ENCODE peak calls at places on chromosomes 4 and X, in ten cellular contexts. V is Jurkat, Clone E6-1; U is EL; A is tibial nerve; O is fibroblast of lung; Q is NCI-H2081; J is ELR; W is glutamatergic neuron; L is GM20000; Y is stimulated activated CD4-positive, alpha-beta T cell treated with anti-CD3 and anti-CD28 coated beads, Interleukin-15, amount 100 ng/mL, for 24 hours. G is an unnamed sample.

GRCh38 chrX:48782795-48783194 is 3.6 kb upstream of the GATA1 start:
- DNase-seq in V (no peak), L (no peak), Y (no peak), W (no peak), Q (no peak), U (no peak), O (no peak), J (no peak), A (no peak), G (no peak)

GRCh38 chrX:13386092-13386491 is 66.2 kb upstream of the ATXN3L start:
- DNase-seq in A (no peak), O (no peak), V (no peak), J (no peak), L (no peak), U (no peak), W (no peak), Q (no peak), Y (no peak), G (no peak)

GRCh38 chr4:174084542-174084941 is 198.9 kb downstream of the FBXO8 start:
- DNase-seq in Q (no peak), O (no peak), W (no peak), Y (no peak), U (no peak), L (no peak), J (peak; percentile 34), A (no peak), V (no peak), G (no peak)

GRCh38 chr4:128862608-128863313 is 53.3 kb downstream of the JADE1 start:
- DNase-seq in J (peak; percentile 20), O (no peak), Q (no peak), Y (peak; percentile 51), A (no peak), U (no peak), W (no peak), L (peak; percentile 68), V (no peak), G (peak; percentile 72)

GRCh38 chr4:80142396-80143304 is 54.7 kb upstream of the PRDM8 start:
- DNase-seq in L (no peak), A (no peak), J (peak; percentile 50), W (no peak), U (peak; percentile 13), Q (no peak), Y (no peak), O (no peak), V (no peak), G (no peak)

GRCh38 chr4:2433609-2434350 is 15.0 kb downstream of the CFAP99 start:
- DNase-seq in A (no peak), O (no peak), J (no peak), W (no peak), Y (no peak), Q (no peak), U (no peak), V (no peak), L (no peak), G (no peak)

GRCh38 chr4:10161146-10161545 is 44.5 kb upstream of the WDR1 start:
- DNase-seq in Q (no peak), V (no peak), A (no peak), Y (no peak), O (no peak), L (no peak), W (no peak), J (no peak), U (peak; percentile 21), G (no peak)

GRCh38 chr4:171621646-171622045 is 191.6 kb upstream of the GALNTL6 start:
- DNase-seq in O (no peak), Y (no peak), W (no peak), A (no peak), Q (no peak), L (no peak), U (no peak), J (no peak), V (no peak), G (no peak)

GRCh38 chr4:140743194-140743931 is 12.8 kb downstream of the TBC1D9 start:
- DNase-seq in A (no peak), Y (no peak), W (no peak), V (peak; percentile 24), L (peak; percentile 58), U (peak; percentile 40), J (peak; percentile 57), Q (no peak), O (no peak), G (no peak)

GRCh38 chr4:22045051-22045450 is 96.5 kb upstream of the KCNIP4 start:
- DNase-seq in L (no peak), V (no peak), Q (no peak), A (no peak), W (no peak), O (no peak), J (no peak), Y (no peak), U (no peak), G (no peak)

GRCh38 chr4:19806865-19807264 is 444.8 kb upstream of the SLIT2 start:
- DNase-seq in U (peak; percentile 3), W (no peak), L (no peak), V (no peak), A (no peak), J (no peak), Q (no peak), Y (no peak), O (no peak), G (no peak)

GRCh38 chr4:152515678-152516077 is 20.2 kb downstream of the FBXW7 start:
- DNase-seq in Y (no peak), W (no peak), J (peak; percentile 88), U (peak; percentile 73), V (no peak), O (peak; percentile 67), L (no peak), Q (no peak), A (no peak), G (no peak)

GRCh38 chr4:101851671-101852070 is 61.1 kb downstream of the BANK1 start:
- DNase-seq in Y (no peak), A (no peak), O (no peak), L (no peak), J (no peak), W (no peak), U (no peak), V (no peak), Q (no peak), G (no peak)

GRCh38 chrX:26918633-26919032 is 544.5 kb downstream of the PPP4R3C start:
- DNase-seq in L (peak; percentile 3), W (peak; percentile 9), U (no peak), A (no peak), Q (peak; percentile 40), V (peak; percentile 11), Y (no peak), O (peak; percentile 14), J (no peak), G (no peak)

GRCh38 chr4:120009731-120010130 is 56.9 kb downstream of the MAD2L1 start:
- DNase-seq in W (no peak), U (peak; percentile 71), Y (no peak), Q (no peak), A (no peak), O (peak; percentile 68), V (no peak), J (peak; percentile 66), L (no peak), G (no peak)

GRCh38 chrX:118823263-118824172 is at the start of gene ZCCHC12:
- DNase-seq in L (peak; percentile 27), V (peak; percentile 33), O (peak; percentile 11), Y (peak; percentile 58), U (peak; percentile 59), J (peak; percentile 58), W (peak; percentile 79), A (no peak), Q (peak; percentile 83), G (peak; percentile 49)

GRCh38 chr4:10075953-10076391 is 40.6 kb downstream of the WDR1 start:
- DNase-seq in L (no peak), J (no peak), U (no peak), A (no peak), W (no peak), V (no peak), Y (no peak), O (no peak), Q (no peak), G (no peak)

GRCh38 chrX:155086961-155087735 is 15.8 kb downstream of the BRCC3 start:
- DNase-seq in Y (no peak), U (no peak), W (no peak), V (no peak), Q (no peak), A (no peak), O (no peak), J (no peak), L (no peak), G (no peak)

GRCh38 chrX:38220024-38220935 is at the start of gene SRPX:
- DNase-seq in V (no peak), L (peak; percentile 23), O (peak; percentile 67), Q (peak; percentile 1), U (peak; percentile 68), Y (peak; percentile 35), A (peak; percentile 20), J (peak; percentile 80), W (peak; percentile 50), G (peak; percentile 15)

GRCh38 chr4:151475338-151475737 is 66.4 kb downstream of the FHIP1A start:
- DNase-seq in V (no peak), Y (no peak), O (no peak), L (no peak), Q (no peak), J (no peak), A (no peak), U (peak; percentile 12), W (no peak), G (no peak)

GRCh38 chr4:13821522-13821921 is 194.0 kb upstream of the BOD1L1 start:
- DNase-seq in J (peak; percentile 5), Q (no peak), U (no peak), V (no peak), O (no peak), Y (no peak), W (no peak), L (no peak), A (no peak), G (no peak)

GRCh38 chr4:105092356-105092755 is 54.3 kb upstream of the TET2 start:
- DNase-seq in J (peak; percentile 54), O (peak; percentile 93), A (no peak), V (no peak), U (peak; percentile 78), Y (no peak), L (no peak), Q (no peak), W (no peak), G (no peak)

GRCh38 chr4:10267066-10267465 is 150.5 kb upstream of the WDR1 start:
- DNase-seq in Q (no peak), Y (no peak), U (no peak), L (no peak), A (no peak), J (no peak), V (no peak), W (no peak), O (no peak), G (no peak)

GRCh38 chr4:120053916-120054315 is 12.7 kb downstream of the MAD2L1 start:
- DNase-seq in Y (no peak), O (no peak), Q (no peak), W (no peak), J (no peak), V (no peak), L (peak; percentile 9), U (no peak), A (no peak), G (no peak)

GRCh38 chr4:107603430-107603829 is 116.6 kb downstream of the PAPSS1 start:
- DNase-seq in U (peak; percentile 16), Q (no peak), J (peak; percentile 2), Y (no peak), L (no peak), A (no peak), V (no peak), O (peak; percentile 37), W (no peak), G (no peak)

GRCh38 chrX:19225906-19226305 is 103.6 kb upstream of the ADGRG2 start:
- DNase-seq in U (peak; percentile 0), J (peak; percentile 2), V (peak; percentile 2), W (no peak), O (peak; percentile 26), Y (no peak), A (no peak), L (peak; percentile 15), Q (no peak), G (no peak)

GRCh38 chr4:156230151-156230550 is 276.5 kb upstream of the CTSO start:
- DNase-seq in J (no peak), A (no peak), L (no peak), U (no peak), V (no peak), O (peak; percentile 71), Y (no peak), W (no peak), Q (no peak), G (no peak)

GRCh38 chrX:129983575-129984131 is 1.2 kb downstream of the BCORL1 start:
- DNase-seq in U (peak; percentile 18), J (peak; percentile 36), V (no peak), A (peak; percentile 4), L (no peak), Q (no peak), W (peak; percentile 35), O (no peak), Y (peak; percentile 14), G (no peak)

G was measured in activated CD4-positive, alpha-beta memory T cell treated with anti-CD3 and anti-CD28 coated beads for 36 hours.